ENCODE peak calls at places on chromosomes 5 and 9, in five cellular contexts. T, G, C, A and N are unnamed samples. For H3K4me1 and H3K9me3, the result is how much of the 10 kb centered on the place peaks cover.

GRCh38 chr5:149153751-149154610 is 12.7 kb downstream of the ABLIM3 start:
- DNase-seq in T (peak), G (peak), C (no peak), A (peak), N (no peak)

GRCh38 chr9:75064307-75065025 is 23.5 kb downstream of the NMRK1 start:
- DNase-seq in T (no peak), G (no peak), C (no peak), A (no peak), N (no peak)

GRCh38 chr5:169171495-169171894 is 129.4 kb downstream of the SLIT3 start:
- DNase-seq in T (no peak), G (no peak), C (no peak), A (no peak), N (no peak)

GRCh38 chr5:74035521-74035937 is 409.5 kb downstream of the ARHGEF28 start:
- DNase-seq in T (peak), G (no peak), C (peak), A (no peak), N (no peak)

GRCh38 chr5:80193421-80193820 is 62.4 kb downstream of the SERINC5 start:
- DNase-seq in T (no peak), G (no peak), C (no peak), A (no peak), N (no peak)

GRCh38 chr5:157539623-157540022 is 36.0 kb downstream of the ADAM19 start:
- DNase-seq in T (no peak), G (no peak), C (no peak), A (no peak), N (no peak)

GRCh38 chr5:137647401-137647800 is 88.5 kb downstream of the KLHL3 start:
- DNase-seq in T (no peak), G (no peak), C (no peak), A (no peak), N (no peak)

GRCh38 chr9:3028535-3028934 is 184.6 kb upstream of the PUM3 start:
- DNase-seq in T (no peak), G (no peak), C (no peak), A (no peak), N (no peak)

GRCh38 chr5:179923422-179923821 is 15.7 kb upstream of the TBC1D9B start:
- DNase-seq in T (no peak), G (no peak), C (no peak), A (no peak), N (no peak)

GRCh38 chr9:94921656-94922055 is 195.2 kb downstream of the AOPEP start:
- DNase-seq in T (no peak), G (no peak), C (no peak), A (no peak), N (no peak)

GRCh38 chr9:94923333-94924089 is 197.0 kb downstream of the AOPEP start:
- DNase-seq in T (no peak), G (no peak), C (no peak), A (peak), N (no peak)

GRCh38 chr9:94921072-94921471 is 194.6 kb downstream of the AOPEP start:
- DNase-seq in T (peak), G (peak), C (peak), A (no peak), N (peak)

GRCh38 chr9:94922691-94923107 is 196.2 kb downstream of the AOPEP start:
- DNase-seq in T (no peak), G (peak), C (no peak), A (peak), N (no peak)

GRCh38 chr9:94922098-94922607 is 195.7 kb downstream of the AOPEP start:
- DNase-seq in T (no peak), G (peak), C (peak), A (peak), N (peak)
- H3K4me1 ChIP-seq in T (half or more), G (under half), C (under half), A (half or more), N (under half)

GRCh38 chr9:103661663-103662062 is 432.4 kb upstream of the SMC2 start:
- DNase-seq in T (no peak), G (no peak), C (no peak), A (no peak), N (no peak)
- H3K9me3 ChIP-seq in T (under half), G (under half), C (under half), A (under half), N (under half)

DNA sequence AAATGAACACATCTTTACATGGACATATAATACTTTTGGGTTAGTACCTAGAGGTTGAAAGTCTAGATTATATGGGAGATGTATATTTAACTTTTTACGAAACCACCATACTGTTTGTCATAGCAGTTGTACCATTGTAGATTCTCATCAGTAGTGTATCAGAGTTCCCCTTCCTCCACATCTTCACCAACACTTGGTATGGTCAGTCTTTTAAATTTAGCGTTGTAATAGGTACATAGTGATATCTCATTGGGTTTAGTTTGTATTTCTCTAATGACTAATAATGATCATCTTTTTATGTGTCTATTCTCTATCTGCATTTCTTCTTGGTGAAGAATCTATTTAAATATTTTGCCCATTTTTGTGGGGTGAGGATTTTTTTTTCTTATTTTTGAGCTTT is 137.5 kb downstream of the NR3C1 start:
- DNase-seq in T (no peak), G (no peak), C (no peak), A (no peak), N (no peak)
- H3K4me1 ChIP-seq in T (under half), G (under half), C (under half), A (under half), N (under half)

GRCh38 chr5:141383345-141383744 is 803 bp downstream of the PCDHGA7 start:
- DNase-seq in T (no peak), G (no peak), C (no peak), A (no peak), N (peak)
- H3K9me3 ChIP-seq in T (under half), G (under half), C (under half), A (under half), N (under half)

GRCh38 chr9:113587471-113588031 is 124.0 kb downstream of the RGS3 start:
- DNase-seq in T (peak), G (no peak), C (peak), A (no peak), N (no peak)

GRCh38 chr9:113589407-113589806 is 125.9 kb downstream of the RGS3 start:
- DNase-seq in T (no peak), G (no peak), C (peak), A (no peak), N (no peak)

GRCh38 chr9:113588936-113589335 is 125.4 kb downstream of the RGS3 start:
- DNase-seq in T (no peak), G (no peak), C (no peak), A (no peak), N (no peak)

GRCh38 chr9:113589890-113590289 is 126.4 kb downstream of the RGS3 start:
- DNase-seq in T (no peak), G (no peak), C (peak), A (no peak), N (no peak)

GRCh38 chr9:113588242-113588810 is 124.8 kb downstream of the RGS3 start:
- DNase-seq in T (no peak), G (no peak), C (no peak), A (no peak), N (peak)
- H3K4me1 ChIP-seq in T (under half), G (under half), C (under half), A (half or more), N (under half)

DNA sequence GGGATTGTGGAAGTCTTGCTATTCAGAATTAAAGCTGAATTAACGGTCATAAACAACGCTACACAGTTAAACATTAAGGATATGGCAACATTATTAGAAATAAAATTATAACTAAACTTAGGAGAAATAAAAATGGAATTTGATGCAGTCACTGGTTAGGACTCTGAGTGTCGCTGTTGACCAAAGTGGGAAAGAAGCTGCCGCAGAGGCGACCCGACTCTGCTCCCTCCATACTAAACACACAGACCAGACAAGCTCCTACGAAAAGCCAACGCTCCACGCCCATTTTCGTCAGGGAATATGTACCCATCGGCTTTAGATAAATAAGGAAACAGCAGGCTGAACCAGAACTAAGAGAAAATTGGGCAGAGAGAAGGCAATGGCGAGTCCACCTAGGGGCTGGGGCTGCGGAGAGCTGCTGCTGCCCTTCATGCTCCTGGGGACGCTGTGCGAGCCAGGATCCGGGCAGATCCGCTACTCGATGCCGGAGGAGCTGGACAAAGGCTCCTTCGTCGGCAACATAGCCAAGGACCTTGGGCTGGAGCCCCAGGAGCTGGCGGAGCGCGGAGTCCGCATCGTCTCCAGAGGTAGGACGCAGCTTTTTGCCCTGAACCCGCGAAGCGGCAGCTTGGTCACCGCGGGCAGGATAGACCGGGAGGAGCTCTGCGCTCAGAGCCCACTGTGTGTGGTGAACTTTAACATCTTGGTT is at the start of gene PCDHGA5:
- DNase-seq in T (no peak), G (no peak), C (no peak), A (no peak), N (no peak)
- H3K9me3 ChIP-seq in T (under half), G (under half), C (half or more), A (under half), N (under half)

DNA sequence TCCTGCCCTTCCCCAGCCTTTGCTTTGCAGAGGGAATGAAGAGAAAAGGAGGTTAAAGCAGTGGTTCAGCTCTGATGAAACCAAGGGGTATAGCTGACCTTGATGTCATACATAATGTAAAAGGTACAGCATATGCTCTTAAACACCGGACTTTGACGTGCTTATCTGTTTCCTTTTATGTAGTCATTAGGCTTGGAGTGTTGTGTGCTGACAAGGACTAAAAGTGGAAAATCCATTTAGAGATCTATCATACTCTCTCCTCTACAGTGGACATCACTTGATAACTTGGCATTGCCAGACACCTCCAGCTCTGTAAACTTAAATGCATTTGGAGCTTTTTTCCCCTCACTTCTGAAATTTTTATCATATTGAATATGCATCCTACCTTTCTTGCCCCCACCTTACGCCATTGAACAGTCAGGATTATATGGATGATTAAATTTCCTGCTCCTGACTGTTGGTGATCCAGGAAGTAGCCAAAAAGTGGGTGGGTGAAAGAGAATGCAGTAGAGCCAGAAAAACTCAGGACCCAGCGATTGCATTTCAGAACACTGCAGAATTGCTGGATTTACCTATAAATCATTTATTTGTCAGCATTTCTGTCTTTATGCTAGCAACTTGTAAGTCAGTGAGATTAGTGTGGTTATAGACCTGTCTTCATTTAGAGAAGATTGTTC is 4.1 kb downstream of the TNFAIP8 start:
- DNase-seq in T (peak), G (no peak), C (no peak), A (no peak), N (no peak)
- H3K4me1 ChIP-seq in T (under half), G (under half), C (under half), A (half or more), N (under half)

GRCh38 chr5:153937661-153938060 is 101.0 kb downstream of the FAM114A2 start:
- DNase-seq in T (no peak), G (no peak), C (no peak), A (no peak), N (no peak)
- H3K9me3 ChIP-seq in T (under half), G (under half), C (under half), A (under half), N (under half)